ENCODE peak calls at places on chromosome 2, in nine cellular contexts. One of them, this sample, is unnamed.

GRCh38 chr2:147696426-147696825 is 148.4 kb upstream of the ACVR2A start:
- DNase-seq in AG04449: no peak
- DNase-seq in HepG2: no peak
- DNase-seq in cardiac fibroblast: no peak
- DNase-seq in astrocyte of the spinal cord: no peak
- DNase-seq in Panc1: no peak
- DNase-seq in gastrocnemius medialis: no peak
- DNase-seq in neural progenitor cell: no peak
- DNase-seq in dorsolateral prefrontal cortex: no peak
- DNase-seq in this sample: no peak

GRCh38 chr2:128661289-128661688 is 342.6 kb upstream of the HS6ST1 start:
- DNase-seq in AG04449: no peak
- DNase-seq in HepG2: no peak
- DNase-seq in cardiac fibroblast: no peak
- DNase-seq in astrocyte of the spinal cord: no peak
- DNase-seq in Panc1: no peak
- DNase-seq in gastrocnemius medialis: no peak
- DNase-seq in neural progenitor cell: no peak
- DNase-seq in dorsolateral prefrontal cortex: no peak
- DNase-seq in this sample: no peak

GRCh38 chr2:95024306-95024880 is 1.1 kb upstream of the MAL start:
- DNase-seq in AG04449: no peak
- DNase-seq in HepG2: no peak
- DNase-seq in cardiac fibroblast: no peak
- DNase-seq in astrocyte of the spinal cord: no peak
- DNase-seq in Panc1: no peak
- DNase-seq in gastrocnemius medialis: no peak
- DNase-seq in neural progenitor cell: no peak
- DNase-seq in dorsolateral prefrontal cortex: peak
- DNase-seq in this sample: no peak

GRCh38 chr2:143524001-143524608 is 394.9 kb downstream of the ARHGAP15 start:
- DNase-seq in AG04449: no peak
- DNase-seq in HepG2: no peak
- DNase-seq in cardiac fibroblast: peak
- DNase-seq in astrocyte of the spinal cord: peak
- DNase-seq in Panc1: no peak
- DNase-seq in gastrocnemius medialis: no peak
- DNase-seq in neural progenitor cell: no peak
- DNase-seq in dorsolateral prefrontal cortex: no peak
- DNase-seq in this sample: peak

GRCh38 chr2:234002281-234002680 is 48.2 kb upstream of the SPP2 start:
- DNase-seq in AG04449: no peak
- DNase-seq in HepG2: no peak
- DNase-seq in cardiac fibroblast: no peak
- DNase-seq in astrocyte of the spinal cord: no peak
- DNase-seq in Panc1: no peak
- DNase-seq in gastrocnemius medialis: no peak
- DNase-seq in neural progenitor cell: no peak
- DNase-seq in dorsolateral prefrontal cortex: no peak
- DNase-seq in this sample: no peak

GRCh38 chr2:233329489-233330135 is 22.0 kb downstream of the SAG start:
- DNase-seq in AG04449: no peak
- DNase-seq in HepG2: no peak
- DNase-seq in cardiac fibroblast: peak
- DNase-seq in astrocyte of the spinal cord: peak
- DNase-seq in Panc1: no peak
- DNase-seq in gastrocnemius medialis: no peak
- DNase-seq in neural progenitor cell: peak
- DNase-seq in dorsolateral prefrontal cortex: no peak
- DNase-seq in this sample: peak

GRCh38 chr2:237405006-237405559 is 8.9 kb downstream of the COL6A3 start:
- DNase-seq in AG04449: no peak
- DNase-seq in HepG2: no peak
- DNase-seq in cardiac fibroblast: peak
- DNase-seq in astrocyte of the spinal cord: no peak
- DNase-seq in Panc1: no peak
- DNase-seq in gastrocnemius medialis: no peak
- DNase-seq in neural progenitor cell: no peak
- DNase-seq in dorsolateral prefrontal cortex: no peak
- DNase-seq in this sample: peak

GRCh38 chr2:120245520-120245835 is 7.2 kb upstream of the RALB start:
- DNase-seq in AG04449: no peak
- DNase-seq in HepG2: peak
- DNase-seq in cardiac fibroblast: no peak
- DNase-seq in astrocyte of the spinal cord: no peak
- DNase-seq in Panc1: no peak
- DNase-seq in gastrocnemius medialis: peak
- DNase-seq in neural progenitor cell: no peak
- DNase-seq in dorsolateral prefrontal cortex: no peak
- DNase-seq in this sample: peak

GRCh38 chr2:159459279-159459678 is 157.1 kb downstream of the BAZ2B start:
- DNase-seq in AG04449: no peak
- DNase-seq in HepG2: no peak
- DNase-seq in cardiac fibroblast: peak
- DNase-seq in astrocyte of the spinal cord: peak
- DNase-seq in Panc1: no peak
- DNase-seq in gastrocnemius medialis: no peak
- DNase-seq in neural progenitor cell: no peak
- DNase-seq in dorsolateral prefrontal cortex: no peak
- DNase-seq in this sample: no peak

GRCh38 chr2:224688996-224689395 is 27.2 kb downstream of the CCDC195 start:
- DNase-seq in AG04449: no peak
- DNase-seq in HepG2: no peak
- DNase-seq in cardiac fibroblast: no peak
- DNase-seq in astrocyte of the spinal cord: no peak
- DNase-seq in Panc1: no peak
- DNase-seq in gastrocnemius medialis: no peak
- DNase-seq in neural progenitor cell: no peak
- DNase-seq in dorsolateral prefrontal cortex: no peak
- DNase-seq in this sample: no peak

GRCh38 chr2:43376523-43377198 is 150.3 kb upstream of the ZFP36L2 start:
- DNase-seq in AG04449: no peak
- DNase-seq in HepG2: peak
- DNase-seq in cardiac fibroblast: no peak
- DNase-seq in astrocyte of the spinal cord: no peak
- DNase-seq in Panc1: no peak
- DNase-seq in gastrocnemius medialis: no peak
- DNase-seq in neural progenitor cell: no peak
- DNase-seq in dorsolateral prefrontal cortex: no peak
- DNase-seq in this sample: no peak

GRCh38 chr2:189153608-189154007 is 26.0 kb downstream of the COL5A2 start:
- DNase-seq in AG04449: no peak
- DNase-seq in HepG2: no peak
- DNase-seq in cardiac fibroblast: peak
- DNase-seq in astrocyte of the spinal cord: peak
- DNase-seq in Panc1: no peak
- DNase-seq in gastrocnemius medialis: no peak
- DNase-seq in neural progenitor cell: no peak
- DNase-seq in dorsolateral prefrontal cortex: no peak
- DNase-seq in this sample: peak

GRCh38 chr2:109619131-109619615 is 5.0 kb downstream of the SOWAHC start:
- DNase-seq in AG04449: no peak
- DNase-seq in HepG2: no peak
- DNase-seq in cardiac fibroblast: no peak
- DNase-seq in astrocyte of the spinal cord: no peak
- DNase-seq in Panc1: no peak
- DNase-seq in gastrocnemius medialis: no peak
- DNase-seq in neural progenitor cell: no peak
- DNase-seq in dorsolateral prefrontal cortex: no peak
- DNase-seq in this sample: no peak

GRCh38 chr2:140199312-140199711 is 1419.1 kb upstream of the NXPH2 start:
- DNase-seq in AG04449: no peak
- DNase-seq in HepG2: no peak
- DNase-seq in cardiac fibroblast: no peak
- DNase-seq in astrocyte of the spinal cord: no peak
- DNase-seq in Panc1: no peak
- DNase-seq in gastrocnemius medialis: no peak
- DNase-seq in neural progenitor cell: no peak
- DNase-seq in dorsolateral prefrontal cortex: no peak
- DNase-seq in this sample: no peak

GRCh38 chr2:36615214-36615613 is 17.2 kb upstream of the FEZ2 start:
- DNase-seq in AG04449: peak
- DNase-seq in HepG2: no peak
- DNase-seq in cardiac fibroblast: peak
- DNase-seq in astrocyte of the spinal cord: peak
- DNase-seq in Panc1: no peak
- DNase-seq in gastrocnemius medialis: no peak
- DNase-seq in neural progenitor cell: no peak
- DNase-seq in dorsolateral prefrontal cortex: no peak
- DNase-seq in this sample: peak

GRCh38 chr2:8364668-8365067 is 317.2 kb upstream of the ID2 start:
- DNase-seq in AG04449: no peak
- DNase-seq in HepG2: peak
- DNase-seq in cardiac fibroblast: no peak
- DNase-seq in astrocyte of the spinal cord: no peak
- DNase-seq in Panc1: no peak
- DNase-seq in gastrocnemius medialis: no peak
- DNase-seq in neural progenitor cell: no peak
- DNase-seq in dorsolateral prefrontal cortex: no peak
- DNase-seq in this sample: no peak

GRCh38 chr2:122805346-122805745 is 1049.9 kb downstream of the TSN start:
- DNase-seq in AG04449: no peak
- DNase-seq in HepG2: no peak
- DNase-seq in cardiac fibroblast: peak
- DNase-seq in astrocyte of the spinal cord: no peak
- DNase-seq in Panc1: no peak
- DNase-seq in gastrocnemius medialis: no peak
- DNase-seq in neural progenitor cell: no peak
- DNase-seq in dorsolateral prefrontal cortex: no peak
- DNase-seq in this sample: no peak

GRCh38 chr2:122804494-122804893 is 1049.0 kb downstream of the TSN start:
- DNase-seq in AG04449: no peak
- DNase-seq in HepG2: no peak
- DNase-seq in cardiac fibroblast: peak
- DNase-seq in astrocyte of the spinal cord: no peak
- DNase-seq in Panc1: peak
- DNase-seq in gastrocnemius medialis: no peak
- DNase-seq in neural progenitor cell: no peak
- DNase-seq in dorsolateral prefrontal cortex: no peak
- DNase-seq in this sample: peak

GRCh38 chr2:122808286-122808969 is 1053.0 kb downstream of the TSN start:
- DNase-seq in AG04449: no peak
- DNase-seq in HepG2: no peak
- DNase-seq in cardiac fibroblast: no peak
- DNase-seq in astrocyte of the spinal cord: no peak
- DNase-seq in Panc1: no peak
- DNase-seq in gastrocnemius medialis: no peak
- DNase-seq in neural progenitor cell: no peak
- DNase-seq in dorsolateral prefrontal cortex: no peak
- DNase-seq in this sample: no peak
- TF ChIP-seq CTCF in AG04449: no peak
- TF ChIP-seq CTCF in HepG2: no peak
- TF ChIP-seq CTCF in cardiac fibroblast: no peak
- TF ChIP-seq CTCF in astrocyte of the spinal cord: no peak
- TF ChIP-seq CTCF in Panc1: no peak
- TF ChIP-seq CTCF in gastrocnemius medialis: no peak
- TF ChIP-seq CTCF in neural progenitor cell: no peak
- TF ChIP-seq CTCF in dorsolateral prefrontal cortex: no peak
- TF ChIP-seq CTCF in this sample: no peak

GRCh38 chr2:231605607-231606091 is 13.0 kb downstream of the TEX44 start:
- DNase-seq in AG04449: no peak
- DNase-seq in HepG2: no peak
- DNase-seq in cardiac fibroblast: no peak
- DNase-seq in astrocyte of the spinal cord: no peak
- DNase-seq in Panc1: no peak
- DNase-seq in gastrocnemius medialis: no peak
- DNase-seq in neural progenitor cell: no peak
- DNase-seq in dorsolateral prefrontal cortex: no peak
- DNase-seq in this sample: no peak
- H3K4me3 ChIP-seq in AG04449: no peak
- H3K4me3 ChIP-seq in HepG2: no peak
- H3K4me3 ChIP-seq in cardiac fibroblast: no peak
- H3K4me3 ChIP-seq in astrocyte of the spinal cord: no peak
- H3K4me3 ChIP-seq in Panc1: no peak
- H3K4me3 ChIP-seq in gastrocnemius medialis: peak
- H3K4me3 ChIP-seq in neural progenitor cell: no peak
- H3K4me3 ChIP-seq in dorsolateral prefrontal cortex: no peak
- H3K4me3 ChIP-seq in this sample: no peak

GRCh38 chr2:32212293-32212692 is 46.6 kb downstream of the SLC30A6 start:
- DNase-seq in AG04449: no peak
- DNase-seq in HepG2: no peak
- DNase-seq in cardiac fibroblast: no peak
- DNase-seq in astrocyte of the spinal cord: no peak
- DNase-seq in Panc1: no peak
- DNase-seq in gastrocnemius medialis: no peak
- DNase-seq in neural progenitor cell: no peak
- DNase-seq in dorsolateral prefrontal cortex: no peak
- DNase-seq in this sample: no peak
- TF ChIP-seq CTCF in AG04449: no peak
- TF ChIP-seq CTCF in HepG2: no peak
- TF ChIP-seq CTCF in cardiac fibroblast: no peak
- TF ChIP-seq CTCF in astrocyte of the spinal cord: no peak
- TF ChIP-seq CTCF in Panc1: no peak
- TF ChIP-seq CTCF in gastrocnemius medialis: no peak
- TF ChIP-seq CTCF in neural progenitor cell: no peak
- TF ChIP-seq CTCF in dorsolateral prefrontal cortex: no peak
- TF ChIP-seq CTCF in this sample: no peak

GRCh38 chr2:130390460-130391057 is 34.7 kb downstream of the PTPN18 start:
- DNase-seq in AG04449: no peak
- DNase-seq in HepG2: no peak
- DNase-seq in cardiac fibroblast: no peak
- DNase-seq in astrocyte of the spinal cord: no peak
- DNase-seq in Panc1: no peak
- DNase-seq in gastrocnemius medialis: peak
- DNase-seq in neural progenitor cell: no peak
- DNase-seq in dorsolateral prefrontal cortex: no peak
- DNase-seq in this sample: no peak

GRCh38 chr2:130389363-130389762 is 33.5 kb downstream of the PTPN18 start:
- DNase-seq in AG04449: no peak
- DNase-seq in HepG2: no peak
- DNase-seq in cardiac fibroblast: no peak
- DNase-seq in astrocyte of the spinal cord: no peak
- DNase-seq in Panc1: no peak
- DNase-seq in gastrocnemius medialis: no peak
- DNase-seq in neural progenitor cell: no peak
- DNase-seq in dorsolateral prefrontal cortex: no peak
- DNase-seq in this sample: no peak

GRCh38 chr2:130388221-130388907 is 32.5 kb downstream of the PTPN18 start:
- DNase-seq in AG04449: no peak
- DNase-seq in HepG2: no peak
- DNase-seq in cardiac fibroblast: no peak
- DNase-seq in astrocyte of the spinal cord: no peak
- DNase-seq in Panc1: no peak
- DNase-seq in gastrocnemius medialis: no peak
- DNase-seq in neural progenitor cell: no peak
- DNase-seq in dorsolateral prefrontal cortex: no peak
- DNase-seq in this sample: no peak

GRCh38 chr2:130391058-130391871 is 35.4 kb downstream of the PTPN18 start:
- DNase-seq in AG04449: no peak
- DNase-seq in HepG2: peak
- DNase-seq in cardiac fibroblast: peak
- DNase-seq in astrocyte of the spinal cord: peak
- DNase-seq in Panc1: no peak
- DNase-seq in gastrocnemius medialis: peak
- DNase-seq in neural progenitor cell: peak
- DNase-seq in dorsolateral prefrontal cortex: peak
- DNase-seq in this sample: peak

DNA sequence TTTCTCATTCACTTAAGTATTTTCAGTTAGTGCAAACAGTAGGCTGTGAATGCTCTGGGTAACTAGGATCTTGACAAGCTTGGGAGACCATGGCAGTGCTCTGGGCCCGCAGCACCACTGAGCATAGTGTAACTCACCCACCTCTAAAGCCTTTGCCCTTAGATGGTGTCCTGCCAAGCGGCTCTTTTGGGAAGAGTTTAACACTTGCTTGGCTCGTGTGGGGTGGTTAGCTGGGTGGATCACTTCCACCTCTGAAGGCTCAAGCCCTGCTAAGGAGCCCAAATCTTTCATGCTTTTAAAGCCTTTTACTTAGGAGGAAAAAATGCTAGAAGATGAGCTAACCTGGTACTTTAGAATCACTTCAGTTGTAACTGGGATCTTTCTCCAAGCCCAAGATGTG is 33.9 kb downstream of the PTPN18 start:
- DNase-seq in AG04449: no peak
- DNase-seq in HepG2: no peak
- DNase-seq in cardiac fibroblast: no peak
- DNase-seq in astrocyte of the spinal cord: no peak
- DNase-seq in Panc1: no peak
- DNase-seq in gastrocnemius medialis: no peak
- DNase-seq in neural progenitor cell: no peak
- DNase-seq in dorsolateral prefrontal cortex: no peak
- DNase-seq in this sample: no peak
- H3K4me3 ChIP-seq in AG04449: no peak
- H3K4me3 ChIP-seq in HepG2: no peak
- H3K4me3 ChIP-seq in cardiac fibroblast: no peak
- H3K4me3 ChIP-seq in astrocyte of the spinal cord: no peak
- H3K4me3 ChIP-seq in Panc1: no peak
- H3K4me3 ChIP-seq in gastrocnemius medialis: no peak
- H3K4me3 ChIP-seq in neural progenitor cell: no peak
- H3K4me3 ChIP-seq in dorsolateral prefrontal cortex: no peak
- H3K4me3 ChIP-seq in this sample: no peak